ENCODE peak calls at places on chromosome 9, in five cellular contexts. R is heart left ventricle, M is GM12865, A is cardiac muscle cell, L is tibial artery. H is an unnamed sample.

GRCh38 chr9:97570899-97571298 is 62.3 kb downstream of the TSTD2 start:
- DNase-seq in A (no peak), M (no peak), R (peak), L (no peak), H (no peak)

GRCh38 chr9:38422555-38423245 is 1.6 kb downstream of the IGFBPL1 start:
- DNase-seq in L (no peak), A (no peak), M (no peak), R (no peak), H (no peak)

GRCh38 chr9:103941104-103941503 is 153.0 kb upstream of the SMC2 start:
- DNase-seq in M (no peak), A (no peak), R (no peak), L (no peak), H (no peak)

GRCh38 chr9:21454149-21454548 is 13.9 kb downstream of the IFNA1 start:
- DNase-seq in A (peak), L (no peak), M (no peak), R (no peak), H (no peak)

GRCh38 chr9:79701651-79702050 is 129.9 kb downstream of the TLE4 start:
- DNase-seq in M (no peak), A (no peak), L (peak), R (no peak), H (no peak)

GRCh38 chr9:129317179-129318011 is 139.3 kb upstream of the IER5L start:
- DNase-seq in L (peak), A (peak), R (peak), M (peak), H (no peak)

GRCh38 chr9:5089737-5090136 is 95.7 kb downstream of the INSL6 start:
- DNase-seq in R (no peak), A (no peak), L (no peak), M (no peak), H (no peak)

GRCh38 chr9:136119259-136120118 is 814 bp upstream of the TMEM250 start:
- DNase-seq in R (no peak), A (peak), M (peak), L (no peak), H (no peak)

GRCh38 chr9:73402081-73403028 is 250.7 kb downstream of the ANXA1 start:
- DNase-seq in R (no peak), M (no peak), L (no peak), A (no peak), H (no peak)

GRCh38 chr9:80650964-80651555 is 1038.3 kb downstream of the TLE1 start:
- DNase-seq in L (no peak), A (peak), M (no peak), R (no peak), H (peak)

GRCh38 chr9:119802621-119803020 is 433.4 kb upstream of the BRINP1 start:
- DNase-seq in A (no peak), R (peak), L (peak), M (no peak), H (peak)

GRCh38 chr9:127945942-127946341 is 8.3 kb upstream of the DPM2 start:
- DNase-seq in M (no peak), A (no peak), L (no peak), R (no peak), H (no peak)

GRCh38 chr9:127090341-127090985 is 32.0 kb downstream of the ANGPTL2 start:
- DNase-seq in M (no peak), A (no peak), L (no peak), R (no peak), H (no peak)

GRCh38 chr9:120710110-120710981 is 3.9 kb downstream of the MEGF9 start:
- DNase-seq in R (no peak), M (peak), A (peak), L (no peak), H (no peak)

GRCh38 chr9:31005086-31005665 is 1379.3 kb upstream of the ACO1 start:
- DNase-seq in A (no peak), R (no peak), L (no peak), M (no peak), H (no peak)

GRCh38 chr9:110650261-110650660 is 18.3 kb upstream of the MUSK start:
- DNase-seq in R (no peak), L (no peak), A (peak), M (no peak), H (peak)

GRCh38 chr9:112112941-112113399 is 62.1 kb downstream of the SUSD1 start:
- DNase-seq in R (no peak), M (peak), A (peak), L (no peak), H (no peak)

GRCh38 chr9:14347408-14348224 is 33.7 kb upstream of the NFIB start:
- DNase-seq in A (peak), L (peak), R (peak), M (no peak), H (no peak)

GRCh38 chr9:128636024-128636390 is 20.6 kb downstream of the DYNC2I2 start:
- DNase-seq in R (peak), L (no peak), M (no peak), A (peak), H (no peak)

GRCh38 chr9:136485651-136486050 is 2.8 kb upstream of the SEC16A start:
- DNase-seq in R (peak), L (no peak), M (no peak), A (no peak), H (no peak)

GRCh38 chr9:128190013-128190412 is 1.4 kb downstream of the CIZ1 start:
- DNase-seq in M (peak), R (no peak), L (no peak), A (no peak), H (no peak)

GRCh38 chr9:127221695-127222094 is 42.9 kb upstream of the GARNL3 start:
- DNase-seq in A (no peak), M (peak), L (no peak), R (no peak), H (no peak)

GRCh38 chr9:116064970-116065369 is 88.6 kb upstream of the PAPPA start:
- DNase-seq in R (no peak), L (no peak), M (no peak), A (peak), H (no peak)

GRCh38 chr9:95419444-95419843 is 97.3 kb downstream of the PTCH1 start:
- DNase-seq in A (no peak), R (no peak), L (no peak), M (no peak), H (no peak)

GRCh38 chr9:7439355-7439978 is 360.1 kb downstream of the DMAC1 start:
- DNase-seq in R (no peak), L (no peak), A (peak), M (no peak), H (no peak)

GRCh38 chr9:121927636-121928035 is 165.5 kb downstream of the TTLL11 start:
- DNase-seq in M (no peak), R (no peak), L (no peak), A (no peak), H (no peak)

GRCh38 chr9:121927081-121927480 is 166.0 kb downstream of the TTLL11 start:
- DNase-seq in L (no peak), M (no peak), A (no peak), R (no peak), H (no peak)

GRCh38 chr9:121926417-121926816 is 166.7 kb downstream of the TTLL11 start:
- DNase-seq in A (no peak), R (no peak), L (no peak), M (no peak), H (no peak)

GRCh38 chr9:121930970-121931369 is 162.1 kb downstream of the TTLL11 start:
- DNase-seq in L (no peak), M (no peak), R (no peak), A (no peak), H (no peak)

DNA sequence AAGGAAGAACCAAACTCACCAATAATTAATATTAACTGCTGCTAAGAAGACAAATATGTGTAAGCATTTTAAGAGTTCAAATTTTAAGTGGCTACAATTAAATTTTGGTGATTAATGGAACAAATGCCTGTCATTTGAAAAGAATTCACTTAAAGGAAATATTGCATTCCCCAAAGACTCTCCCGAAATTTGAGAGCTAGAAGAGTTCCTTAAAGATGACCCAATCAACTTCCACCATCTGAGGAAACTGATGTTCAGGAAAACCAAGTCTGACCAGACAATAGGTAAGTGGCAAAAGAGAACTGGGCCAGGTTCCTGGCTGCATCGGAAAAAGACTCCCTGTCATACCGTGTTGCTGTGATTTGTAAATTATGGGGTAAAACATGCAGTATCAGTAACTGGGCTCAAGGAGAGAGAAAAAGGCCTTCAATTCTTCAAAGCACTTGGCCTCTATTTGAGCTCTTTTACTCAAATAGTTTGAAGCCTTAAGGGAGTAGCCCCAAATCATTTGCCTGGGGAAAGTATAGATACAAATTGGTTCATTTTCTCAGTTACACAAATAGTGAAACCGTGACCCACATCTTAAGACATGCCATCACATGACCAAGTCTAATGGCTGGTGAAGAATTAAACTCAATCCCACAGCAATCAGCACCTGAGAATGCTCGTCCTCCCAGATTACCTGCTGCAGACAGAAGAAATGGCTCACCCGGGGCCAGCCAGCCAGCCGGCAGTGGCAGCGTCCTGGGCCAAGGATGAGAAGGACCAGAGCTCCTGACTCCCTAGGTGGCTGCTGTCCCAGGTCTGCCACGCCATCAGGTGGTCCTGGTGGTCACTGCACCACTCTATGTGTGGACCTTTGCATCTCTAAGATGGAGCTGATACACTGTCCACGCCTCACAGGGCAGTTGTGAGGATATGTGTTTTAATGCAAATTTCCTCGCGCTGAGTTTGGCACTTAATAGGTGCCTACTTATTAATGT is 162.9 kb downstream of the TTLL11 start:
- DNase-seq in M (peak), A (no peak), L (no peak), R (no peak), H (no peak)
- TF ChIP-seq CTCF in M (no peak), A (peak), L (no peak), R (no peak), H (no peak)

GRCh38 chr9:91824591-91825339 is 125.3 kb downstream of the ROR2 start:
- DNase-seq in A (peak), M (no peak), R (no peak), L (no peak), H (no peak)
- H3K4me3 ChIP-seq in A (no peak), M (no peak), R (peak), L (no peak), H (no peak)

GRCh38 chr9:75979362-75979761 is 88.9 kb downstream of the PCSK5 start:
- DNase-seq in L (no peak), M (peak), A (peak), R (no peak), H (no peak)
- TF ChIP-seq CTCF in L (no peak), M (peak), A (peak), R (no peak), H (peak)

GRCh38 chr9:15422355-15423327 is at the start of gene SNAPC3:
- DNase-seq in M (peak), A (peak), R (peak), L (peak), H (peak)

GRCh38 chr9:15423328-15423985 is 781 bp downstream of the SNAPC3 start:
- DNase-seq in R (no peak), M (peak), L (no peak), A (peak), H (no peak)

GRCh38 chr9:15417626-15418025 is 5.0 kb upstream of the SNAPC3 start:
- DNase-seq in R (no peak), L (no peak), A (no peak), M (no peak), H (no peak)

GRCh38 chr9:15420796-15421195 is 1.9 kb upstream of the SNAPC3 start:
- DNase-seq in A (no peak), L (no peak), R (no peak), M (no peak), H (no peak)

GRCh38 chr9:15421532-15421931 is 1.1 kb upstream of the SNAPC3 start:
- DNase-seq in A (no peak), L (no peak), M (no peak), R (no peak), H (no peak)
- H3K4me3 ChIP-seq in A (no peak), L (no peak), M (no peak), R (no peak), H (no peak)

GRCh38 chr9:88589656-88590055 is 54.7 kb downstream of the NXNL2 start:
- DNase-seq in A (no peak), R (no peak), M (no peak), L (no peak), H (no peak)

GRCh38 chr9:88593537-88594185 is 58.7 kb downstream of the NXNL2 start:
- DNase-seq in L (peak), A (peak), R (peak), M (peak), H (no peak)

GRCh38 chr9:88587885-88588628 is 53.1 kb downstream of the NXNL2 start:
- DNase-seq in R (no peak), A (no peak), L (no peak), M (no peak), H (no peak)

GRCh38 chr9:88587182-88587581 is 52.2 kb downstream of the NXNL2 start:
- DNase-seq in A (no peak), R (no peak), M (no peak), L (no peak), H (no peak)

GRCh38 chr9:88590558-88591146 is 55.7 kb downstream of the NXNL2 start:
- DNase-seq in R (no peak), L (no peak), A (no peak), M (no peak), H (no peak)
- TF ChIP-seq CTCF in R (no peak), L (no peak), A (no peak), M (peak), H (no peak)

GRCh38 chr9:33781736-33782135 is 13.6 kb upstream of the PRSS3 start:
- DNase-seq in L (no peak), M (no peak), R (no peak), A (no peak), H (no peak)
- H3K4me3 ChIP-seq in L (no peak), M (no peak), R (no peak), A (no peak), H (no peak)

GRCh38 chr9:131024978-131025868 is 16.2 kb downstream of the LAMC3 start:
- DNase-seq in M (no peak), A (no peak), R (no peak), L (no peak), H (no peak)
- TF ChIP-seq CTCF in M (no peak), A (no peak), R (no peak), L (no peak), H (no peak)

GRCh38 chr9:113592806-113593575 is 129.5 kb downstream of the RGS3 start:
- DNase-seq in R (no peak), A (no peak), L (no peak), M (no peak), H (no peak)

GRCh38 chr9:113593682-113594281 is 130.3 kb downstream of the RGS3 start:
- DNase-seq in L (peak), A (peak), M (peak), R (peak), H (peak)

GRCh38 chr9:113591899-113592625 is 128.5 kb downstream of the RGS3 start:
- DNase-seq in A (no peak), R (no peak), L (no peak), M (no peak), H (no peak)

GRCh38 chr9:113596616-113597320 is 133.2 kb downstream of the RGS3 start:
- DNase-seq in M (no peak), R (no peak), L (no peak), A (no peak), H (no peak)

DNA sequence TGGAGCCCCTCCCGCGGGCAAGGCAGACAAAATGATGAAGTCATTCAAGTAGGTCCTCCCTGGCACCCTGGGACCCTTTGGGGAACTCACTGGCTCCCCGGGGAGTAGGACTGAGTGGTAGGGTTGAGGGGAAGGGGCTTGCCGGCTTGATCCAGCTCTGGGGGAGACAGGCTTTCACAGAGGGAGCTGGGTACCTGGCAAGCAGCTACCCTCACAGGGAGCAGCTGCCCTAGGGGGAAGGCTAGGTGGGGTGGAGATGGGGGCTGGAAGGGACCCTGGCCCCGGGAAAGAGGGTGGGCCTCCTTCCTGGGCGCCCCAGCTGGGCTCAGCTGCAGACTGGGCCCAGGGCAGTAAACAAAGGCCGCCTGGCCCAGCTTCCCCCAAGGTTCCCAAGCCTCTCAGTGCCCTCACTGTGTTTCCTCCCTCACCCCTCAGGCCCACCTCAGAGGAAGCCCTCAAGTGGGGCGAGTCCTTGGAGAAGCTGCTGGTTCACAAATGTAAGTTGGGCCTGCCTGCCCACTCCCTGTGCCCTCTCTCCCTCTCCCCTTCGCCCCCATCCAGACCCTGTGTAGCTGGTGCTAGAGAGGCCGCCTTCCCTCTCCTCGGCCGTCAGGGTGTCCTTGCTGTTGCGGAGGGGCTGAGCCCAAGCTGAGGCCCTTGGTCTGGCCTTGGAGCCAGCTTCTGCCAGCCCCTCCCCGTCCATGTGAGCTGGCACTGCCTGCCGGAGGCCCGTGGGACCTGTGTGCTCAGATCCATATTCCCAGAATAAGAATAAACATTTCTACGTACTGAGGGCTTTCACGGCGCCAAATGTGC is 131.2 kb downstream of the RGS3 start:
- DNase-seq in R (no peak), L (peak), M (no peak), A (no peak), H (no peak)
- H3K4me3 ChIP-seq in R (peak), L (peak), M (no peak), A (peak), H (peak)

GRCh38 chr9:134550584-134550983 is 91.0 kb upstream of the COL5A1 start:
- DNase-seq in R (no peak), A (no peak), M (no peak), L (no peak), H (no peak)
- TF ChIP-seq CTCF in R (no peak), A (no peak), M (no peak), L (no peak), H (no peak)

GRCh38 chr9:91817106-91817492 is 132.9 kb downstream of the ROR2 start:
- DNase-seq in L (no peak), R (no peak), A (no peak), M (no peak), H (no peak)

GRCh38 chr9:91818647-91819403 is 131.2 kb downstream of the ROR2 start:
- DNase-seq in M (no peak), L (no peak), R (no peak), A (no peak), H (no peak)

GRCh38 chr9:91816356-91816755 is 133.7 kb downstream of the ROR2 start:
- DNase-seq in A (no peak), M (no peak), L (no peak), R (no peak), H (no peak)

GRCh38 chr9:91818226-91818587 is 131.8 kb downstream of the ROR2 start:
- DNase-seq in R (no peak), A (no peak), L (no peak), M (no peak), H (no peak)

DNA sequence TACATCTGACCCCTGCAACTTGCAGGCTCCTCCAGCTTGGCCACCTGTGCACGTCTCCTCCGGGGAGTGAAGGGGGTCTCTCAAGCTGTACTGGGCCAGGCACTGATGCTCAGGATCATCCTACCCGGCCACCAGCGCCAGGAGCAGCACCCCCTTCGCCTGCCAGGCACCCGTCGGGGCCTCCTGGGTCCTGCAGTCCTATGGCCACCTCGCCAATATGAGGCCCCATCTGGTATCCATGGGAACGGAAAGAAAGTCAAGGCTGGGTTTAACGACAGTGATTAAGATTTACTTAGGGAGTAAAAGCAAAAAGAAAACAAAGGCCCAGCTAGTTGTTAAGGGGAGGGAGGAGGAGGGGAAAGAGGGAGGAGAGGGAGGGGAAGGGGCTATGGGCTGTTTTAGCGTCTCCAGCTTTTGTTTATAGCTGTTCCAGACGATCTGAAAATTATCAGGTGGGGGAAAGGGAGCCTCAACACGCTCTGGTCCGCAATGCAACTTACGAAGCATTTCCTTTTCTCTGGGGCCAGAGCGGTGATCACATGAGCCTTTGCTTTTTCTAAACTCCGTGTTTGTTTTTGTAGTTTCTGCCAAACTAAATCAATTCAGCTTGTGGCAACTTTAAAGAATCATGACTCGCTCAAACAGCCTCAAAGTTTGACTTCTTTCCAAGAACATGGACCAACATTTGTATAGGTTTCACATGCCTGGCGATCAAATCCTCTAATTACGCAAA is 132.4 kb downstream of the ROR2 start:
- DNase-seq in L (no peak), A (peak), M (no peak), R (no peak), H (no peak)
- H3K4me3 ChIP-seq in L (peak), A (no peak), M (no peak), R (no peak), H (no peak)